ENCODE peak calls at places on chromosomes 12 and 14, in seven cellular contexts. I is fibroblast of lung, O is GM23338, D is PC-3, N is HepG2, K is GM23248, H is endothelial cell of umbilical vein. M is an unnamed sample.

GRCh38 chr12:124992874-124993567 is 424 bp upstream of the BRI3BP start:
- DNase-seq in H (peak), D (peak), O (peak), K (peak), N (peak), I (peak), M (peak)

GRCh38 chr14:22106700-22107697 is 433.4 kb upstream of the OR4E1 start:
- DNase-seq in N (no peak), O (no peak), K (no peak), I (no peak), H (no peak), D (no peak), M (peak)

GRCh38 chr12:79522657-79523386 is 167.9 kb downstream of the PAWR start:
- DNase-seq in N (no peak), D (no peak), H (no peak), I (peak), O (peak), K (no peak), M (no peak)

GRCh38 chr12:55707841-55708694 is at the start of gene ITGA7:
- DNase-seq in D (peak), O (peak), H (no peak), N (no peak), I (peak), K (peak), M (no peak)

GRCh38 chr12:93824514-93825500 is 147.6 kb downstream of the CRADD start:
- DNase-seq in K (peak), H (no peak), O (peak), N (no peak), D (no peak), I (peak), M (no peak)

GRCh38 chr12:68349083-68349700 is 17.0 kb upstream of the MDM1 start:
- DNase-seq in H (no peak), D (no peak), O (no peak), I (peak), N (no peak), K (no peak), M (no peak)

GRCh38 chr12:6613015-6613775 is 6.0 kb upstream of the CHD4 start:
- DNase-seq in N (peak), H (peak), D (peak), K (peak), I (peak), O (peak), M (no peak)

GRCh38 chr12:110180591-110181005 is 56.4 kb downstream of the IFT81 start:
- DNase-seq in K (peak), H (no peak), I (peak), N (no peak), D (no peak), O (no peak), M (no peak)

GRCh38 chr14:104341532-104342434 is 203.4 kb downstream of the KIF26A start:
- DNase-seq in K (peak), N (peak), D (peak), I (no peak), H (peak), O (peak), M (no peak)

GRCh38 chr14:38646391-38646790 is 390.5 kb upstream of the CLEC14A start:
- DNase-seq in D (peak), K (peak), I (no peak), N (no peak), H (peak), O (no peak), M (no peak)

GRCh38 chr14:53295985-53296582 is 143.0 kb upstream of the DDHD1 start:
- DNase-seq in O (peak), I (peak), N (peak), K (peak), D (peak), H (peak), M (no peak)

GRCh38 chr12:99984271-99985128 is at the start of gene ANKS1B:
- DNase-seq in O (peak), H (peak), D (peak), I (peak), K (peak), N (no peak), M (no peak)

GRCh38 chr12:3267690-3268089 is 190.5 kb downstream of the TSPAN9 start:
- DNase-seq in O (no peak), K (no peak), I (no peak), H (no peak), N (no peak), D (no peak), M (no peak)

GRCh38 chr12:67541625-67541991 is 106.9 kb upstream of the DYRK2 start:
- DNase-seq in D (no peak), I (no peak), N (no peak), K (no peak), H (no peak), O (no peak), M (no peak)

GRCh38 chr14:45089813-45090212 is 5.9 kb downstream of the PRPF39 start:
- DNase-seq in I (peak), D (peak), O (no peak), H (no peak), K (peak), N (no peak), M (peak)

GRCh38 chr14:65304963-65305362 is 107.6 kb upstream of the FUT8 start:
- DNase-seq in H (no peak), D (no peak), K (no peak), I (no peak), O (no peak), N (no peak), M (no peak)

GRCh38 chr14:31568671-31569070 is 7.5 kb downstream of the NUBPL start:
- DNase-seq in N (no peak), H (peak), O (no peak), D (no peak), K (peak), I (peak), M (no peak)

GRCh38 chr12:39930066-39930465 is 175.8 kb downstream of the SLC2A13 start:
- DNase-seq in N (no peak), I (no peak), O (no peak), D (no peak), K (no peak), H (no peak), M (no peak)

GRCh38 chr12:68971404-68971803 is 38.4 kb upstream of the CPM start:
- DNase-seq in N (no peak), D (peak), O (no peak), K (peak), H (no peak), I (peak), M (peak)

GRCh38 chr14:22898302-22898894 is 15.4 kb downstream of the REM2 start:
- DNase-seq in H (no peak), D (peak), N (no peak), K (peak), O (no peak), I (peak), M (no peak)

GRCh38 chr14:81164167-81164774 is 56.5 kb downstream of the GTF2A1 start:
- DNase-seq in O (peak), I (peak), K (peak), D (peak), H (peak), N (peak), M (peak)

GRCh38 chr14:102654298-102654697 is 61.8 kb downstream of the RCOR1 start:
- DNase-seq in K (no peak), N (no peak), I (peak), D (peak), H (no peak), O (no peak), M (peak)

GRCh38 chr14:49550284-49551184 is 35.6 kb downstream of the RPS29 start:
- DNase-seq in I (peak), K (peak), N (peak), D (peak), O (peak), H (peak), M (no peak)

GRCh38 chr12:49644620-49644994 is 21.2 kb downstream of the PRPF40B start:
- DNase-seq in H (peak), I (peak), N (peak), O (peak), D (peak), K (peak), M (no peak)

GRCh38 chr12:50985322-50985721 is 33.0 kb downstream of the HIGD1C start:
- DNase-seq in O (no peak), D (peak), K (peak), I (peak), N (peak), H (peak), M (no peak)

GRCh38 chr14:94051115-94051514 is 25.0 kb downstream of the OTUB2 start:
- DNase-seq in D (peak), I (peak), O (peak), H (peak), K (peak), N (no peak), M (no peak)

DNA sequence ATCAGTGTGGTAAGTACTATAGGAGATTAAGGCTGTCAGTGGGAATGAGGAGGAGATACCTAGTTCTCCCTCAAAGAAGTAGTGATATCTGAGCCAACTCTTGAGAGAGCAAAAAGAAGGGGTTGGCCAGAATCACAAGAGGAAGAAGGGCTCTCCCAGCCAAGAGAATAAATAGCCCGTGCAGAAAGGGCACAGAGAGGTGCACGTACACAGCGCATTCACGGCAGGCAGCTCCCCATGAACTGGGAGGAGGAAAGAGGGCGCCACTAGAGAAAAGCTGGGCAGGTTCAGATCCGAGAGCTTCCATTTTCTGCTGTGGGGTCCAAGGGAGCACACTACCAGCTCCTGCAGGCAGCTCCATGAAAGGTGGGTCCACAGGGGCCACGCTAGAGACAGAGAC is 59.9 kb downstream of the PPP2R5E start:
- DNase-seq in H (no peak), N (no peak), D (no peak), I (no peak), O (no peak), K (no peak), M (no peak)
- TF ChIP-seq EZH2 in H (no peak), N (no peak), D (no peak), I (no peak), O (no peak), K (no peak), M (no peak)

GRCh38 chr12:1314523-1314922 is 279.9 kb downstream of the FBXL14 start:
- DNase-seq in N (no peak), D (no peak), O (no peak), I (no peak), H (no peak), K (no peak), M (no peak)

GRCh38 chr12:1310684-1311083 is 283.7 kb downstream of the FBXL14 start:
- DNase-seq in D (no peak), N (no peak), O (no peak), I (no peak), K (no peak), H (no peak), M (no peak)

GRCh38 chr12:1309610-1310009 is 284.8 kb downstream of the FBXL14 start:
- DNase-seq in D (no peak), I (no peak), O (no peak), N (no peak), K (no peak), H (no peak), M (no peak)

GRCh38 chr12:1311145-1311544 is 283.2 kb downstream of the FBXL14 start:
- DNase-seq in K (no peak), O (no peak), N (no peak), H (no peak), I (no peak), D (no peak), M (no peak)

GRCh38 chr12:1313906-1314305 is 280.5 kb downstream of the FBXL14 start:
- DNase-seq in H (no peak), D (no peak), I (no peak), N (no peak), O (no peak), K (peak), M (no peak)
- TF ChIP-seq EZH2 in H (no peak), D (no peak), I (no peak), N (no peak), O (no peak), K (no peak), M (no peak)

GRCh38 chr12:57220770-57221168 is 4.2 kb downstream of the NXPH4 start:
- DNase-seq in D (no peak), K (no peak), O (no peak), H (no peak), I (no peak), N (no peak), M (no peak)

GRCh38 chr12:57218030-57218853 is 1.6 kb downstream of the NXPH4 start:
- DNase-seq in O (no peak), N (no peak), I (no peak), K (peak), H (no peak), D (peak), M (no peak)

GRCh38 chr12:57219993-57220728 is 3.6 kb downstream of the NXPH4 start:
- DNase-seq in O (peak), N (no peak), K (no peak), H (no peak), D (no peak), I (no peak), M (no peak)

GRCh38 chr12:57221169-57221917 is 4.7 kb downstream of the NXPH4 start:
- DNase-seq in O (no peak), D (no peak), K (no peak), N (no peak), H (no peak), I (no peak), M (no peak)

GRCh38 chr12:57219205-57219992 is 2.8 kb downstream of the NXPH4 start:
- DNase-seq in K (no peak), D (no peak), O (no peak), H (no peak), N (no peak), I (no peak), M (no peak)
- TF ChIP-seq EZH2 in K (no peak), D (no peak), O (peak), H (peak), N (peak), I (no peak), M (peak)

GRCh38 chr12:54060174-54060974 is 6.7 kb downstream of the HOXC4 start:
- DNase-seq in D (no peak), N (no peak), H (no peak), O (no peak), K (no peak), I (no peak), M (no peak)

GRCh38 chr12:54060975-54061778 is 7.5 kb downstream of the HOXC4 start:
- DNase-seq in D (no peak), O (no peak), H (no peak), I (no peak), K (peak), N (no peak), M (no peak)

GRCh38 chr12:54056110-54056509 is 2.5 kb downstream of the HOXC4 start:
- DNase-seq in D (no peak), N (no peak), H (no peak), K (no peak), O (no peak), I (no peak), M (no peak)

GRCh38 chr12:54058189-54058917 is 4.7 kb downstream of the HOXC4 start:
- DNase-seq in D (no peak), H (no peak), N (no peak), K (no peak), I (no peak), O (no peak), M (no peak)

DNA sequence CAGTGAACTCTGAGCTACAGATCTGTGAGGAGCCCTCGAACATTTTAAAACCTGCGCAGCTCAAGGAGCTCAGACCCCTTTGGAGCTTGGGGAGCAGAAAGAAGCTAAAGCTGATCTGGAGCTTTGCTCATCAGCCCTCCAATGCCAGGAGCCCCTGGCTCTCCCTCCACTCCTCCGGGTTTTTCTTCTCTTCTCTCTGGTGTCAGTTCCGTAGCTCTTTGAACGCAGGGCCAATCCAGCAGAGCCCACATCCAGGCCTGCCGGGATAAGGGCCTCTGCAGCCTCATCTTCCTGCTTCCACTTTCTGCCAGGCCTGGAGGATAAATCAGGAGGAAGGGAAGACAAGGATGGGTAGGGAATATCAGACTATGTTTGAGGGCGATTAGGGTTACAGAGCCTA is 6.0 kb downstream of the HOXC4 start:
- DNase-seq in O (no peak), I (no peak), N (no peak), K (no peak), D (no peak), H (no peak), M (no peak)
- TF ChIP-seq EZH2 in O (peak), I (no peak), N (no peak), K (no peak), D (no peak), H (no peak), M (no peak)

GRCh38 chr12:4268549-4269181 is 4.9 kb upstream of the CCND2 start:
- DNase-seq in K (peak), I (no peak), D (no peak), N (no peak), H (peak), O (no peak), M (no peak)
- TF ChIP-seq EZH2 in K (peak), I (peak), D (no peak), N (peak), H (peak), O (peak), M (peak)

GRCh38 chr14:100902792-100903191 is 730 bp downstream of the RTL1 start:
- DNase-seq in H (no peak), O (no peak), N (peak), I (no peak), D (no peak), K (no peak), M (no peak)

GRCh38 chr14:100906420-100906819 is 2.9 kb upstream of the RTL1 start:
- DNase-seq in I (no peak), H (no peak), O (peak), D (no peak), K (no peak), N (no peak), M (no peak)

GRCh38 chr14:100905166-100905565 is 1.6 kb upstream of the RTL1 start:
- DNase-seq in D (no peak), I (no peak), N (no peak), O (no peak), H (no peak), K (no peak), M (no peak)

GRCh38 chr14:100903672-100904185 is at the start of gene RTL1:
- DNase-seq in K (no peak), I (no peak), H (no peak), D (no peak), O (no peak), N (no peak), M (no peak)

GRCh38 chr14:100904307-100905019 is 941 bp upstream of the RTL1 start:
- DNase-seq in K (peak), O (peak), H (no peak), D (peak), N (no peak), I (peak), M (no peak)
- TF ChIP-seq EZH2 in K (no peak), O (no peak), H (peak), D (no peak), N (no peak), I (no peak), M (peak)

GRCh38 chr12:114691810-114692557 is 8.0 kb upstream of the TBX3 start:
- DNase-seq in D (peak), I (no peak), K (no peak), N (no peak), O (peak), H (no peak), M (no peak)
- TF ChIP-seq EZH2 in D (no peak), I (no peak), K (no peak), N (no peak), O (peak), H (no peak), M (no peak)

M was measured in keratinocyte.